ENCODE peak calls at places on chromosomes 11 and 22, in seven cellular contexts. One of them, this sample, is unnamed.

GRCh38 chr11:99934008-99934407 is 753.1 kb upstream of the ARHGAP42 start:
- DNase-seq in tibial nerve: no peak
- DNase-seq in MM.1S: no peak
- DNase-seq in CD8-positive, alpha-beta T cell: no peak
- DNase-seq in PC-9: peak
- DNase-seq in HFF-Myc: no peak
- DNase-seq in choroid plexus epithelial cell: peak
- DNase-seq in this sample: peak

GRCh38 chr11:109892321-109892794 is 200.8 kb upstream of the ZC3H12C start:
- DNase-seq in tibial nerve: no peak
- DNase-seq in MM.1S: no peak
- DNase-seq in CD8-positive, alpha-beta T cell: no peak
- DNase-seq in PC-9: no peak
- DNase-seq in HFF-Myc: no peak
- DNase-seq in choroid plexus epithelial cell: peak
- DNase-seq in this sample: peak

GRCh38 chr11:58805065-58805464 is 39.4 kb downstream of the GLYATL2 start:
- DNase-seq in tibial nerve: no peak
- DNase-seq in MM.1S: no peak
- DNase-seq in CD8-positive, alpha-beta T cell: no peak
- DNase-seq in PC-9: no peak
- DNase-seq in HFF-Myc: no peak
- DNase-seq in choroid plexus epithelial cell: no peak
- DNase-seq in this sample: peak

GRCh38 chr11:116644948-116645305 is 127.9 kb downstream of the BUD13 start:
- DNase-seq in tibial nerve: no peak
- DNase-seq in MM.1S: no peak
- DNase-seq in CD8-positive, alpha-beta T cell: no peak
- DNase-seq in PC-9: no peak
- DNase-seq in HFF-Myc: no peak
- DNase-seq in choroid plexus epithelial cell: no peak
- DNase-seq in this sample: no peak

GRCh38 chr11:44751066-44751465 is 24.3 kb downstream of the TSPAN18 start:
- DNase-seq in tibial nerve: no peak
- DNase-seq in MM.1S: no peak
- DNase-seq in CD8-positive, alpha-beta T cell: no peak
- DNase-seq in PC-9: no peak
- DNase-seq in HFF-Myc: no peak
- DNase-seq in choroid plexus epithelial cell: no peak
- DNase-seq in this sample: no peak

GRCh38 chr11:16114978-16115871 is 241.1 kb downstream of the SOX6 start:
- DNase-seq in tibial nerve: no peak
- DNase-seq in MM.1S: no peak
- DNase-seq in CD8-positive, alpha-beta T cell: no peak
- DNase-seq in PC-9: no peak
- DNase-seq in HFF-Myc: no peak
- DNase-seq in choroid plexus epithelial cell: no peak
- DNase-seq in this sample: no peak

GRCh38 chr11:9858218-9858617 is 194.3 kb downstream of the SWAP70 start:
- DNase-seq in tibial nerve: no peak
- DNase-seq in MM.1S: no peak
- DNase-seq in CD8-positive, alpha-beta T cell: no peak
- DNase-seq in PC-9: no peak
- DNase-seq in HFF-Myc: no peak
- DNase-seq in choroid plexus epithelial cell: no peak
- DNase-seq in this sample: no peak

GRCh38 chr22:45163074-45163416 is 680 bp upstream of the NUP50 start:
- DNase-seq in tibial nerve: no peak
- DNase-seq in MM.1S: peak
- DNase-seq in CD8-positive, alpha-beta T cell: no peak
- DNase-seq in PC-9: peak
- DNase-seq in HFF-Myc: no peak
- DNase-seq in choroid plexus epithelial cell: peak
- DNase-seq in this sample: peak

GRCh38 chr22:28711341-28711740 is 30.3 kb downstream of the CHEK2 start:
- DNase-seq in tibial nerve: no peak
- DNase-seq in MM.1S: no peak
- DNase-seq in CD8-positive, alpha-beta T cell: no peak
- DNase-seq in PC-9: no peak
- DNase-seq in HFF-Myc: no peak
- DNase-seq in choroid plexus epithelial cell: no peak
- DNase-seq in this sample: no peak

GRCh38 chr11:95918056-95918455 is 5.9 kb downstream of the MTMR2 start:
- DNase-seq in tibial nerve: no peak
- DNase-seq in MM.1S: no peak
- DNase-seq in CD8-positive, alpha-beta T cell: no peak
- DNase-seq in PC-9: no peak
- DNase-seq in HFF-Myc: no peak
- DNase-seq in choroid plexus epithelial cell: no peak
- DNase-seq in this sample: no peak

GRCh38 chr11:19881185-19881584 is 168.5 kb downstream of the NAV2 start:
- DNase-seq in tibial nerve: no peak
- DNase-seq in MM.1S: no peak
- DNase-seq in CD8-positive, alpha-beta T cell: no peak
- DNase-seq in PC-9: no peak
- DNase-seq in HFF-Myc: no peak
- DNase-seq in choroid plexus epithelial cell: no peak
- DNase-seq in this sample: no peak

GRCh38 chr22:43183496-43184263 is 3.3 kb downstream of the TTLL12 start:
- DNase-seq in tibial nerve: no peak
- DNase-seq in MM.1S: no peak
- DNase-seq in CD8-positive, alpha-beta T cell: no peak
- DNase-seq in PC-9: peak
- DNase-seq in HFF-Myc: no peak
- DNase-seq in choroid plexus epithelial cell: peak
- DNase-seq in this sample: peak

GRCh38 chr11:8693010-8693551 is 10.5 kb downstream of the RPL27A start:
- DNase-seq in tibial nerve: no peak
- DNase-seq in MM.1S: no peak
- DNase-seq in CD8-positive, alpha-beta T cell: no peak
- DNase-seq in PC-9: peak
- DNase-seq in HFF-Myc: no peak
- DNase-seq in choroid plexus epithelial cell: no peak
- DNase-seq in this sample: peak

GRCh38 chr11:13256216-13256615 is 21.4 kb upstream of the BMAL1 start:
- DNase-seq in tibial nerve: no peak
- DNase-seq in MM.1S: no peak
- DNase-seq in CD8-positive, alpha-beta T cell: no peak
- DNase-seq in PC-9: no peak
- DNase-seq in HFF-Myc: no peak
- DNase-seq in choroid plexus epithelial cell: no peak
- DNase-seq in this sample: peak

GRCh38 chr22:16917144-16918003 is 90.6 kb downstream of the GAB4 start:
- DNase-seq in tibial nerve: peak
- DNase-seq in MM.1S: peak
- DNase-seq in CD8-positive, alpha-beta T cell: peak
- DNase-seq in PC-9: no peak
- DNase-seq in HFF-Myc: peak
- DNase-seq in choroid plexus epithelial cell: peak
- DNase-seq in this sample: peak
- TF ChIP-seq CTCF in tibial nerve: peak
- TF ChIP-seq CTCF in MM.1S: peak
- TF ChIP-seq CTCF in CD8-positive, alpha-beta T cell: peak
- TF ChIP-seq CTCF in PC-9: peak
- TF ChIP-seq CTCF in HFF-Myc: peak
- TF ChIP-seq CTCF in choroid plexus epithelial cell: peak
- TF ChIP-seq CTCF in this sample: peak

DNA sequence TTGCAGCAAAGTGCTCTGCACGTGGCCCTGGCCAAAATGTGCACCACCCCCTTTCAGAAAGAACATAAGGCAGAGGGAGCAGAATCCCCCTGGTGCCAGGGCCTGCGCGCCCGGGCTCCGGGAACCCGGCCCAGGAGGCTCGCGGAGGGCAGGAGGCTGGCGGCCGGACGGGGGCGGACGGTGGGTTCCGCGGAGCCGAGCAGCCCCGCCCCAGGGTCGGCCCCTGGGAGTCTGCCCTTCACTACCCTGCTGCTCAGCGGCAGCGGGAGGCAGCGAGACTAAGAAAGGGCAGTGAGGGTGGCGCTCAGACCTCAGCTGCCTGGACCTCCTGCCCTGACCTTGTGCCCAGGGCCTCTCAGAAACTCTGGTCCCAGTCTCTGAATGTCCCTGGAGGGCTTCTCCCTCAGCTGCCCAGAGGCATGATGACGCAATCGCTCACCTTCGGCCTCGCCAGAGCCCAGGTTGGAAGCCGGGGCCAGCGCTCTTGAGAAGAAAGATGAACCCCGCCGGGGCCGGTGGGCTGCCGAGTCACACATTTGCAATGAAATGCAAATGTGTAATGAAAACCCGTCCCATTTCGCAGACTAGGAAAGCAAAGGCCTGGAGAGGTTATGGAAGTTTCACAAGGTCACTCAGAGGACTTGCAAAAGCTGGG is 1.1 kb upstream of the CLMP start:
- DNase-seq in tibial nerve: no peak
- DNase-seq in MM.1S: no peak
- DNase-seq in CD8-positive, alpha-beta T cell: no peak
- DNase-seq in PC-9: no peak
- DNase-seq in HFF-Myc: no peak
- DNase-seq in choroid plexus epithelial cell: no peak
- DNase-seq in this sample: no peak
- H3K4me3 ChIP-seq in tibial nerve: no peak
- H3K4me3 ChIP-seq in MM.1S: no peak
- H3K4me3 ChIP-seq in CD8-positive, alpha-beta T cell: peak
- H3K4me3 ChIP-seq in PC-9: no peak
- H3K4me3 ChIP-seq in HFF-Myc: peak
- H3K4me3 ChIP-seq in choroid plexus epithelial cell: peak
- H3K4me3 ChIP-seq in this sample: no peak

GRCh38 chr22:21640810-21641209 is 1.3 kb upstream of the SDF2L1 start:
- DNase-seq in tibial nerve: no peak
- DNase-seq in MM.1S: no peak
- DNase-seq in CD8-positive, alpha-beta T cell: no peak
- DNase-seq in PC-9: no peak
- DNase-seq in HFF-Myc: no peak
- DNase-seq in choroid plexus epithelial cell: no peak
- DNase-seq in this sample: no peak

GRCh38 chr22:21643533-21644357 is 1.6 kb downstream of the SDF2L1 start:
- DNase-seq in tibial nerve: no peak
- DNase-seq in MM.1S: no peak
- DNase-seq in CD8-positive, alpha-beta T cell: no peak
- DNase-seq in PC-9: no peak
- DNase-seq in HFF-Myc: no peak
- DNase-seq in choroid plexus epithelial cell: no peak
- DNase-seq in this sample: no peak

GRCh38 chr22:21642584-21643448 is 714 bp downstream of the SDF2L1 start:
- DNase-seq in tibial nerve: no peak
- DNase-seq in MM.1S: peak
- DNase-seq in CD8-positive, alpha-beta T cell: peak
- DNase-seq in PC-9: peak
- DNase-seq in HFF-Myc: no peak
- DNase-seq in choroid plexus epithelial cell: peak
- DNase-seq in this sample: peak

GRCh38 chr22:21641417-21641794 is 696 bp upstream of the SDF2L1 start:
- DNase-seq in tibial nerve: peak
- DNase-seq in MM.1S: no peak
- DNase-seq in CD8-positive, alpha-beta T cell: no peak
- DNase-seq in PC-9: peak
- DNase-seq in HFF-Myc: no peak
- DNase-seq in choroid plexus epithelial cell: peak
- DNase-seq in this sample: peak

GRCh38 chr22:21641795-21642583 is at the start of gene SDF2L1:
- DNase-seq in tibial nerve: peak
- DNase-seq in MM.1S: peak
- DNase-seq in CD8-positive, alpha-beta T cell: peak
- DNase-seq in PC-9: peak
- DNase-seq in HFF-Myc: peak
- DNase-seq in choroid plexus epithelial cell: peak
- DNase-seq in this sample: peak
- TF ChIP-seq CTCF in tibial nerve: peak
- TF ChIP-seq CTCF in MM.1S: no peak
- TF ChIP-seq CTCF in CD8-positive, alpha-beta T cell: no peak
- TF ChIP-seq CTCF in PC-9: peak
- TF ChIP-seq CTCF in HFF-Myc: no peak
- TF ChIP-seq CTCF in choroid plexus epithelial cell: no peak
- TF ChIP-seq CTCF in this sample: no peak

GRCh38 chr22:26131755-26132154 is 37.5 kb upstream of the SEZ6L start:
- DNase-seq in tibial nerve: no peak
- DNase-seq in MM.1S: no peak
- DNase-seq in CD8-positive, alpha-beta T cell: no peak
- DNase-seq in PC-9: no peak
- DNase-seq in HFF-Myc: no peak
- DNase-seq in choroid plexus epithelial cell: no peak
- DNase-seq in this sample: no peak
- H3K4me3 ChIP-seq in tibial nerve: no peak
- H3K4me3 ChIP-seq in MM.1S: no peak
- H3K4me3 ChIP-seq in CD8-positive, alpha-beta T cell: no peak
- H3K4me3 ChIP-seq in PC-9: no peak
- H3K4me3 ChIP-seq in HFF-Myc: no peak
- H3K4me3 ChIP-seq in choroid plexus epithelial cell: no peak
- H3K4me3 ChIP-seq in this sample: no peak

GRCh38 chr11:66188580-66188979 is 79.9 kb upstream of the RAB1B start:
- DNase-seq in tibial nerve: no peak
- DNase-seq in MM.1S: no peak
- DNase-seq in CD8-positive, alpha-beta T cell: no peak
- DNase-seq in PC-9: no peak
- DNase-seq in HFF-Myc: peak
- DNase-seq in choroid plexus epithelial cell: peak
- DNase-seq in this sample: peak
- TF ChIP-seq CTCF in tibial nerve: no peak
- TF ChIP-seq CTCF in MM.1S: no peak
- TF ChIP-seq CTCF in CD8-positive, alpha-beta T cell: no peak
- TF ChIP-seq CTCF in PC-9: no peak
- TF ChIP-seq CTCF in HFF-Myc: no peak
- TF ChIP-seq CTCF in choroid plexus epithelial cell: no peak
- TF ChIP-seq CTCF in this sample: no peak

GRCh38 chr11:65436412-65437032 is 13.9 kb downstream of the NEAT1 start:
- DNase-seq in tibial nerve: no peak
- DNase-seq in MM.1S: no peak
- DNase-seq in CD8-positive, alpha-beta T cell: no peak
- DNase-seq in PC-9: no peak
- DNase-seq in HFF-Myc: no peak
- DNase-seq in choroid plexus epithelial cell: peak
- DNase-seq in this sample: peak

GRCh38 chr11:65434667-65435179 is 12.1 kb downstream of the NEAT1 start:
- DNase-seq in tibial nerve: no peak
- DNase-seq in MM.1S: no peak
- DNase-seq in CD8-positive, alpha-beta T cell: no peak
- DNase-seq in PC-9: no peak
- DNase-seq in HFF-Myc: no peak
- DNase-seq in choroid plexus epithelial cell: peak
- DNase-seq in this sample: peak

GRCh38 chr11:65437436-65438227 is 15.0 kb downstream of the NEAT1 start:
- DNase-seq in tibial nerve: no peak
- DNase-seq in MM.1S: no peak
- DNase-seq in CD8-positive, alpha-beta T cell: no peak
- DNase-seq in PC-9: no peak
- DNase-seq in HFF-Myc: no peak
- DNase-seq in choroid plexus epithelial cell: peak
- DNase-seq in this sample: peak

GRCh38 chr11:65435330-65435931 is 12.8 kb downstream of the NEAT1 start:
- DNase-seq in tibial nerve: no peak
- DNase-seq in MM.1S: no peak
- DNase-seq in CD8-positive, alpha-beta T cell: no peak
- DNase-seq in PC-9: no peak
- DNase-seq in HFF-Myc: no peak
- DNase-seq in choroid plexus epithelial cell: peak
- DNase-seq in this sample: peak

DNA sequence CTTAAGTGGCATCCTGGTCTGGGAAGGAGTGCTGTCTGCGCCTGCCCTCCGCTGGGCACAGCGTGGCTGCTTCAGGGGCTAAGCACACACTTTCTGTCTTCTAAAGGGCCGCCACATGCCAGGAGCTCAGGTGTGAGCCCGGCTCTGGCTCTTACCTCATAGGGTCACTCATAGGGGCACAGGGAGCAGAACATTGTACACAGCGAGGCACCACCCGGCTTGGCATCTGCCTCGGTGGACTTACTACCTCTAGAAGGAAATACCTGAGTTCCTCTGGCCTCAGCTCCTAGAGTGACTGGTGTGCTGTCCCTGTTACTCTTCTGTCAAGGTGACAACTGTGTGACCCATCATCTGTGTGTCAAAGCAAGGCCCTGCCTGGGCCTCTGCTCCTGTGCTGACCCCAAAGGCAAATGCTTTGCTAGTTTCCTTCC is 13.4 kb downstream of the NEAT1 start:
- DNase-seq in tibial nerve: no peak
- DNase-seq in MM.1S: peak
- DNase-seq in CD8-positive, alpha-beta T cell: no peak
- DNase-seq in PC-9: no peak
- DNase-seq in HFF-Myc: no peak
- DNase-seq in choroid plexus epithelial cell: peak
- DNase-seq in this sample: no peak
- H3K4me3 ChIP-seq in tibial nerve: no peak
- H3K4me3 ChIP-seq in MM.1S: no peak
- H3K4me3 ChIP-seq in CD8-positive, alpha-beta T cell: no peak
- H3K4me3 ChIP-seq in PC-9: no peak
- H3K4me3 ChIP-seq in HFF-Myc: no peak
- H3K4me3 ChIP-seq in choroid plexus epithelial cell: peak
- H3K4me3 ChIP-seq in this sample: no peak